ENCODE peak calls at places on chromosomes 5 and 9, in five cellular contexts. D, N, T, I and B are unnamed samples.

GRCh38 chr5:94812232-94812631 is 193.8 kb downstream of the SLF1 start:
- DNase-seq in D (no peak), N (no peak), T (no peak), I (no peak), B (no peak)

GRCh38 chr5:24183941-24184340 is 460.8 kb downstream of the CDH10 start:
- DNase-seq in D (no peak), N (no peak), T (no peak), I (no peak), B (no peak)

GRCh38 chr5:56506586-56506985 is 273.5 kb upstream of the ANKRD55 start:
- DNase-seq in D (no peak), N (no peak), T (no peak), I (peak), B (no peak)

GRCh38 chr5:161783297-161783696 is 64.6 kb upstream of the GABRA1 start:
- DNase-seq in D (no peak), N (no peak), T (no peak), I (no peak), B (no peak)

GRCh38 chr5:135242496-135243193 is 156.4 kb downstream of the MACROH2A1 start:
- DNase-seq in D (no peak), N (peak), T (no peak), I (no peak), B (peak)

GRCh38 chr5:131595088-131596033 is 39.7 kb downstream of the RAPGEF6 start:
- DNase-seq in D (peak), N (no peak), T (peak), I (no peak), B (no peak)

GRCh38 chr5:95861221-95861857 is 38.8 kb upstream of the GLRX start:
- DNase-seq in D (no peak), N (no peak), T (no peak), I (peak), B (peak)

GRCh38 chr9:87491488-87491887 is 6.2 kb upstream of the DAPK1 start:
- DNase-seq in D (no peak), N (no peak), T (no peak), I (no peak), B (no peak)

GRCh38 chr5:2015116-2015848 is 132.6 kb upstream of the IRX4 start:
- DNase-seq in D (no peak), N (no peak), T (no peak), I (no peak), B (no peak)

GRCh38 chr5:143187495-143187894 is 216.0 kb downstream of the NR3C1 start:
- DNase-seq in D (no peak), N (no peak), T (no peak), I (peak), B (no peak)

GRCh38 chr9:118305371-118305770 is 601.2 kb downstream of the TLR4 start:
- DNase-seq in D (no peak), N (no peak), T (no peak), I (no peak), B (no peak)

GRCh38 chr9:131530546-131530929 is 525 bp downstream of the UCK1 start:
- DNase-seq in D (no peak), N (no peak), T (no peak), I (peak), B (no peak)

GRCh38 chr5:143052967-143053682 is 282.9 kb downstream of the ARHGAP26 start:
- DNase-seq in D (no peak), N (no peak), T (no peak), I (no peak), B (no peak)

GRCh38 chr5:154840435-154841272 is 9.7 kb downstream of the FAXDC2 start:
- DNase-seq in D (no peak), N (no peak), T (no peak), I (no peak), B (no peak)

GRCh38 chr9:129918296-129918950 is 83.2 kb downstream of the USP20 start:
- DNase-seq in D (no peak), N (no peak), T (no peak), I (no peak), B (no peak)

GRCh38 chr5:132272341-132273210 is 15.1 kb downstream of the PDLIM4 start:
- DNase-seq in D (peak), N (peak), T (peak), I (peak), B (peak)

GRCh38 chr5:24788829-24789509 is 144.2 kb upstream of the CDH10 start:
- DNase-seq in D (no peak), N (peak), T (no peak), I (peak), B (no peak)

GRCh38 chr5:95555553-95555952 is 652 bp downstream of the ARSK start:
- DNase-seq in D (no peak), N (peak), T (peak), I (peak), B (no peak)

GRCh38 chr5:39464096-39464495 is 39.3 kb upstream of the DAB2 start:
- DNase-seq in D (no peak), N (no peak), T (no peak), I (no peak), B (no peak)

GRCh38 chr5:82865625-82866024 is 211.6 kb downstream of the TMEM167A start:
- DNase-seq in D (no peak), N (no peak), T (no peak), I (no peak), B (no peak)

GRCh38 chr5:73901455-73901854 is 275.5 kb downstream of the ARHGEF28 start:
- DNase-seq in D (no peak), N (no peak), T (no peak), I (peak), B (no peak)

GRCh38 chr9:109459423-109459822 is 38.7 kb downstream of the PTPN3 start:
- DNase-seq in D (no peak), N (no peak), T (no peak), I (no peak), B (no peak)

GRCh38 chr5:423233-423565 is 19.8 kb upstream of the EXOC3 start:
- DNase-seq in D (no peak), N (no peak), T (no peak), I (no peak), B (no peak)

GRCh38 chr9:129208191-129209091 is 30.4 kb upstream of the IER5L start:
- DNase-seq in D (peak), N (no peak), T (peak), I (no peak), B (no peak)

GRCh38 chr9:129232839-129233568 is 54.9 kb upstream of the IER5L start:
- DNase-seq in D (no peak), N (no peak), T (no peak), I (no peak), B (no peak)

GRCh38 chr9:137451976-137452760 is 7.0 kb downstream of the NSMF start:
- DNase-seq in D (no peak), N (no peak), T (no peak), I (no peak), B (no peak)

GRCh38 chr5:38756068-38756467 is 89.7 kb upstream of the OSMR start:
- DNase-seq in D (no peak), N (no peak), T (no peak), I (no peak), B (no peak)

GRCh38 chr9:134293576-134294227 is 32.6 kb upstream of the RXRA start:
- DNase-seq in D (peak), N (no peak), T (no peak), I (no peak), B (no peak)